ENCODE peak calls at places on chromosomes 5 and 9, in seven cellular contexts. L, N, P, U, J, C and O are unnamed samples.

GRCh38 chr9:133683494-133684460 is 47.6 kb downstream of the DBH start:
- DNase-seq in L (no peak), N (peak), P (no peak), U (no peak), J (peak), C (no peak), O (no peak)

GRCh38 chr5:104355350-104355749 is 792.8 kb upstream of the NUDT12 start:
- DNase-seq in L (no peak), N (no peak), P (no peak), U (no peak), J (no peak), C (no peak), O (no peak)

GRCh38 chr5:32612134-32612888 is 27.0 kb downstream of the SUB1 start:
- DNase-seq in L (no peak), N (peak), P (no peak), U (no peak), J (no peak), C (no peak), O (peak)

GRCh38 chr5:158832736-158833135 is 267.0 kb downstream of the EBF1 start:
- DNase-seq in L (no peak), N (no peak), P (no peak), U (no peak), J (no peak), C (no peak), O (peak)

GRCh38 chr9:131546336-131547084 is 1.2 kb downstream of the PRRT1B start:
- DNase-seq in L (no peak), N (peak), P (no peak), U (peak), J (peak), C (no peak), O (peak)

GRCh38 chr9:98109052-98109451 is 10.0 kb downstream of the TRIM14 start:
- DNase-seq in L (no peak), N (no peak), P (no peak), U (no peak), J (no peak), C (no peak), O (no peak)

GRCh38 chr5:58764199-58764598 is 181.3 kb downstream of the RAB3C start:
- DNase-seq in L (no peak), N (no peak), P (no peak), U (no peak), J (no peak), C (no peak), O (no peak)

GRCh38 chr5:176545737-176546509 is 3.2 kb upstream of the CDHR2 start:
- DNase-seq in L (no peak), N (no peak), P (no peak), U (no peak), J (no peak), C (no peak), O (no peak)

GRCh38 chr5:66337827-66338226 is 193.7 kb downstream of the SREK1 start:
- DNase-seq in L (no peak), N (no peak), P (no peak), U (no peak), J (no peak), C (no peak), O (no peak)

GRCh38 chr9:120761011-120761410 is 32.2 kb downstream of the FBXW2 start:
- DNase-seq in L (no peak), N (no peak), P (no peak), U (no peak), J (no peak), C (no peak), O (peak)

GRCh38 chr5:62720036-62720441 is 141.4 kb downstream of the LRRC70 start:
- DNase-seq in L (no peak), N (peak), P (no peak), U (no peak), J (no peak), C (peak), O (peak)

GRCh38 chr5:138542120-138542955 is 698 bp downstream of the ETF1 start:
- DNase-seq in L (no peak), N (peak), P (no peak), U (no peak), J (peak), C (no peak), O (peak)

GRCh38 chr5:95382843-95383242 is 8.3 kb upstream of the FAM81B start:
- DNase-seq in L (no peak), N (no peak), P (no peak), U (no peak), J (no peak), C (no peak), O (no peak)

GRCh38 chr5:140148508-140148907 is 22.8 kb downstream of the IGIP start:
- DNase-seq in L (no peak), N (no peak), P (no peak), U (no peak), J (no peak), C (no peak), O (no peak)

GRCh38 chr5:143195496-143195895 is 208.0 kb downstream of the NR3C1 start:
- DNase-seq in L (no peak), N (peak), P (no peak), U (no peak), J (no peak), C (no peak), O (no peak)

GRCh38 chr5:148378670-148379069 is 5.1 kb upstream of the FBXO38 start:
- DNase-seq in L (no peak), N (no peak), P (no peak), U (no peak), J (no peak), C (no peak), O (no peak)

GRCh38 chr5:125408582-125409069 is 662.2 kb upstream of the ZNF608 start:
- DNase-seq in L (no peak), N (peak), P (no peak), U (no peak), J (peak), C (no peak), O (peak)

GRCh38 chr5:142669479-142669878 is 16.4 kb downstream of the FGF1 start:
- DNase-seq in L (no peak), N (no peak), P (no peak), U (no peak), J (no peak), C (no peak), O (no peak)

GRCh38 chr5:124871299-124871698 is 124.9 kb upstream of the ZNF608 start:
- DNase-seq in L (no peak), N (peak), P (no peak), U (no peak), J (no peak), C (no peak), O (peak)